ENCODE peak calls at places on chromosomes 3 and 15, in nine cellular contexts. C, V, I, F, W, S, L, Q and T are unnamed samples.

GRCh38 chr15:96121521-96121920 is 209.0 kb upstream of the NR2F2 start:
- DNase-seq in C (no peak), I (peak; percentile 28), S (no peak), L (no peak), F (peak; percentile 20), V (no peak), Q (no peak), W (peak; percentile 28), T (peak; percentile 3)

GRCh38 chr15:70488002-70488605 is 275.3 kb downstream of the UACA start:
- DNase-seq in V (peak; percentile 66), I (no peak), Q (peak; percentile 78), C (peak; percentile 51), L (peak; percentile 82), W (peak; percentile 43), F (peak; percentile 80), S (no peak), T (no peak)

GRCh38 chr3:192489579-192489978 is 237.8 kb downstream of the FGF12 start:
- DNase-seq in C (no peak), W (no peak), S (no peak), V (no peak), L (no peak), I (no peak), F (no peak), Q (no peak), T (no peak)

GRCh38 chr3:86464180-86464579 is 526.8 kb downstream of the VGLL3 start:
- DNase-seq in S (no peak), W (no peak), L (no peak), Q (no peak), I (no peak), V (no peak), F (no peak), C (no peak), T (no peak)

GRCh38 chr15:49815937-49816336 is 195.1 kb downstream of the DTWD1 start:
- DNase-seq in S (peak; percentile 4), L (no peak), F (peak; percentile 53), V (no peak), C (no peak), W (peak; percentile 77), I (peak; percentile 81), Q (no peak), T (no peak)

GRCh38 chr3:93961489-93961888 is 12.2 kb downstream of the PROS1 start:
- DNase-seq in F (no peak), C (no peak), L (no peak), Q (no peak), S (no peak), W (no peak), I (no peak), V (no peak), T (no peak)

GRCh38 chr15:32859246-32859645 is 141.4 kb downstream of the GREM1 start:
- DNase-seq in L (no peak), I (no peak), V (no peak), F (no peak), S (no peak), Q (no peak), C (no peak), W (no peak), T (no peak)

GRCh38 chr15:71691322-71691699 is 119.0 kb upstream of the NR2E3 start:
- DNase-seq in I (no peak), F (no peak), L (no peak), S (no peak), Q (no peak), V (no peak), W (no peak), C (no peak), T (peak; percentile 46)

GRCh38 chr15:65213241-65213640 is 2.0 kb upstream of the CILP start:
- DNase-seq in W (no peak), F (no peak), S (no peak), Q (no peak), V (no peak), C (no peak), I (no peak), L (no peak), T (no peak)

GRCh38 chr15:70741107-70741511 is 22.2 kb downstream of the UACA start:
- DNase-seq in W (peak; percentile 82), S (no peak), V (no peak), Q (no peak), I (peak; percentile 63), L (no peak), F (peak; percentile 96), C (no peak), T (peak; percentile 43)

GRCh38 chr3:56219894-56220805 is 248.1 kb downstream of the ERC2 start:
- DNase-seq in Q (no peak), S (no peak), V (no peak), C (no peak), I (no peak), F (no peak), L (no peak), W (peak; percentile 8), T (peak; percentile 26)

GRCh38 chr3:66692751-66693140 is 191.9 kb upstream of the LRIG1 start:
- DNase-seq in W (peak; percentile 4), V (no peak), F (no peak), Q (no peak), S (no peak), I (no peak), C (no peak), L (no peak), T (no peak)

GRCh38 chr3:44860117-44860516 is 1.6 kb upstream of the TMEM42 start:
- DNase-seq in F (no peak), C (no peak), L (no peak), W (no peak), V (no peak), S (no peak), Q (no peak), I (no peak), T (no peak)

GRCh38 chr3:124275421-124275820 is 283.5 kb upstream of the ROPN1 start:
- DNase-seq in V (no peak), C (no peak), L (no peak), Q (no peak), S (no peak), F (peak; percentile 19), W (no peak), I (no peak), T (no peak)

GRCh38 chr3:148879256-148879655 is 14.2 kb downstream of the CPA3 start:
- DNase-seq in I (no peak), V (no peak), Q (no peak), S (no peak), C (no peak), W (no peak), L (no peak), F (no peak), T (no peak)

GRCh38 chr3:196620228-196620627 is 19.3 kb upstream of the NRROS start:
- DNase-seq in W (no peak), Q (no peak), F (peak; percentile 24), C (no peak), S (no peak), I (no peak), L (no peak), V (no peak), T (no peak)

GRCh38 chr3:157931517-157931916 is 174.7 kb downstream of the SHOX2 start:
- DNase-seq in V (no peak), F (no peak), L (no peak), S (no peak), I (no peak), Q (peak; percentile 15), W (no peak), C (no peak), T (no peak)

GRCh38 chr15:85485956-85486567 is 105.7 kb downstream of the AKAP13 start:
- DNase-seq in C (peak; percentile 45), W (peak; percentile 68), L (no peak), F (peak; percentile 84), I (no peak), V (peak; percentile 81), Q (peak; percentile 59), S (peak; percentile 62), T (no peak)

GRCh38 chr3:39124876-39125836 is 17.7 kb downstream of the TTC21A start:
- DNase-seq in Q (no peak), W (no peak), V (no peak), I (no peak), F (peak; percentile 65), L (no peak), S (no peak), C (no peak), T (no peak)
- TF ChIP-seq CTCF in Q (no peak), W (peak; percentile 55), V (peak; percentile 13), I (peak; percentile 74), F (peak; percentile 67), L (no peak), S (no peak), C (no peak), T (peak; percentile 55)

GRCh38 chr15:83565553-83566159 is 88.3 kb upstream of the ADAMTSL3 start:
- DNase-seq in S (no peak), L (no peak), W (peak; percentile 13), Q (peak; percentile 26), I (no peak), V (peak; percentile 16), C (no peak), F (peak; percentile 46), T (no peak)
- TF ChIP-seq CTCF in S (peak; percentile 64), L (peak; percentile 76), W (peak; percentile 66), Q (peak; percentile 71), I (peak; percentile 31), V (peak; percentile 84), C (peak; percentile 39), F (peak; percentile 67), T (peak; percentile 69)

DNA sequence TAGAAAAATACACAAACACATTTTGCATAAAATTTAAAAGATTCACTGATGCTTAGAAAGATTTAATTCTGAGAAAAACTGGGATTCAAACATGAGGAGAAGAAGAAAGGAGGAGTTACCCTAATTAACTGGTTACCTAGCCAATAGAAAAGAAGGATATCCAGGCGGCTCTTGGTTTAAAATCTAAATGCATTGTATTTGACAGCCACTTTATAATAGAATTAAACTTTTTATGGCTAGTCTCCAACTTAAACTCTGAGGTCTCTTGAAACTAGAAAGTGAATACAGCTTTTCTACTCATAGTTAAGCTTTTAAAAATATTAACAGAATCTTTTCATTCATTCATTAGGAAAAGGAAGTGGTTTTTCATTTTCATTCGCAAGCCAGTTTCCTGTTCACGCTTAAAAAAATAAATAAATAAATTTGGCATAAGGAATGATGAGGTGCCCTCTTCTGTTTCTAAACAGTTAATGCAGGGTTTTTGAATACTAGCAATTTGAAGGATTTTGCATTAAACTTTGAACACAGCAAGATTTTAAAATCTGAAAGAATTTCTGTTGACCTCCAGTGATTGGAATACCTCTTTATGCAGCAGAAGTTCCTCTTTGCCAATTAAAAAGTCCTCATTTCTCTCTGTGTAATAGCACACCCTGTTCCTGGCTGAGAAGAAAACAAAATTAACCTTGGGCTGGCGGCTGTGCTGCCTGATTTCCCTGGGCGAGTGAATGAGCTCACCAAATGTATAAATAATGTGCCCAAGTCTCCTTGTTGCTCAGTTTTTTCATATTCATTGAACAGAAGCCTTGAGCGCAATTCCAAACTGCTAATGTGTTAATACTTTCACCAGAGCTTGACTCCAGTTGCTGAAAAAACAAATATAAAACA is 105.1 kb downstream of the ZMAT3 start:
- DNase-seq in I (peak; percentile 3), Q (no peak), S (peak; percentile 29), F (peak; percentile 58), L (no peak), C (no peak), V (peak; percentile 62), W (no peak), T (no peak)
- TF ChIP-seq CTCF in I (peak; percentile 18), Q (peak; percentile 41), S (peak; percentile 46), F (peak; percentile 61), L (peak; percentile 55), C (no peak), V (peak; percentile 89), W (peak; percentile 36), T (peak; percentile 55)

DNA sequence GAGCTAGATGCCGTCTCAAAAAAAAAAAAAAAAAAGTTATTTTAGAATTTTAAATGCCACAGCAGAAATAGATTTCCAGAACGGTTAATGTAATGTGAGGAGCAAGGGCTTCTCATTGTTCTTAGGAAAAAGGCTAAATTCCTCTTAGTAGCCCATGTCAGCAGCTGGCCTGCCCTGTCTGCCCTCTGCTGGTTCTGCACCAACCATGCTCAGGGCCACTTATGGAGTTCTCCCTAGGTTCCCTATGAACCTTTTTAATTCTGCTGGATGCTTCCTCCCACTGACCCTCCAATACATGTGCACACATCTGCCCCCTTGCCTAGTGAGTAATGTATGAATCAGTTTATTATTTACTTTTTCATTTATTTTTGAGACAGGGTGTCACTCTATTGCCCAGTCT is 32.2 kb upstream of the DPPA4 start:
- DNase-seq in V (no peak), L (no peak), S (no peak), F (peak; percentile 3), I (no peak), W (no peak), Q (peak; percentile 26), C (no peak), T (no peak)
- TF ChIP-seq CTCF in V (no peak), L (no peak), S (no peak), F (no peak), I (no peak), W (no peak), Q (peak; percentile 20), C (no peak), T (peak; percentile 42)